ENCODE peak calls at places on chromosomes 4 and X, in six cellular contexts. One of them, this sample, is unnamed.

GRCh38 chr4:72295966-72296557 is 264.3 kb downstream of the NPFFR2 start:
- DNase-seq in T-helper 9 cell: no peak
- DNase-seq in lower leg skin: no peak
- DNase-seq in germinal center: peak; percentile 3
- DNase-seq in activated naive CD8-positive, alpha-beta T cell treated with anti-CD3 and anti-CD28 coated beads, Interleukin-2, amount 50 U/mL, for 24 hours: no peak
- DNase-seq in stimulated activated naive CD8-positive, alpha-beta T cell treated with anti-CD3 and anti-CD28 coated beads, Interleukin-15, Interleukin-2, amounts not matched to agents 100 U/mL and 50 U/mL, for 24 hours: no peak
- DNase-seq in this sample: no peak

GRCh38 chr4:39706829-39707511 is 9.0 kb downstream of the UBE2K start:
- DNase-seq in T-helper 9 cell: no peak
- DNase-seq in lower leg skin: no peak
- DNase-seq in germinal center: no peak
- DNase-seq in activated naive CD8-positive, alpha-beta T cell treated with anti-CD3 and anti-CD28 coated beads, Interleukin-2, amount 50 U/mL, for 24 hours: no peak
- DNase-seq in stimulated activated naive CD8-positive, alpha-beta T cell treated with anti-CD3 and anti-CD28 coated beads, Interleukin-15, Interleukin-2, amounts not matched to agents 100 U/mL and 50 U/mL, for 24 hours: no peak
- DNase-seq in this sample: peak; percentile 21

GRCh38 chrX:15601932-15602331 is 1.2 kb upstream of the ACE2 start:
- DNase-seq in T-helper 9 cell: no peak
- DNase-seq in lower leg skin: no peak
- DNase-seq in germinal center: no peak
- DNase-seq in activated naive CD8-positive, alpha-beta T cell treated with anti-CD3 and anti-CD28 coated beads, Interleukin-2, amount 50 U/mL, for 24 hours: no peak
- DNase-seq in stimulated activated naive CD8-positive, alpha-beta T cell treated with anti-CD3 and anti-CD28 coated beads, Interleukin-15, Interleukin-2, amounts not matched to agents 100 U/mL and 50 U/mL, for 24 hours: no peak
- DNase-seq in this sample: no peak

GRCh38 chr4:151418385-151418784 is 9.4 kb downstream of the FHIP1A start:
- DNase-seq in T-helper 9 cell: no peak
- DNase-seq in lower leg skin: no peak
- DNase-seq in germinal center: no peak
- DNase-seq in activated naive CD8-positive, alpha-beta T cell treated with anti-CD3 and anti-CD28 coated beads, Interleukin-2, amount 50 U/mL, for 24 hours: no peak
- DNase-seq in stimulated activated naive CD8-positive, alpha-beta T cell treated with anti-CD3 and anti-CD28 coated beads, Interleukin-15, Interleukin-2, amounts not matched to agents 100 U/mL and 50 U/mL, for 24 hours: no peak
- DNase-seq in this sample: no peak

GRCh38 chrX:124963717-124964116 is 356.0 kb upstream of the TEX13C start:
- DNase-seq in T-helper 9 cell: no peak
- DNase-seq in lower leg skin: no peak
- DNase-seq in germinal center: no peak
- DNase-seq in activated naive CD8-positive, alpha-beta T cell treated with anti-CD3 and anti-CD28 coated beads, Interleukin-2, amount 50 U/mL, for 24 hours: no peak
- DNase-seq in stimulated activated naive CD8-positive, alpha-beta T cell treated with anti-CD3 and anti-CD28 coated beads, Interleukin-15, Interleukin-2, amounts not matched to agents 100 U/mL and 50 U/mL, for 24 hours: no peak
- DNase-seq in this sample: no peak

GRCh38 chr4:74426101-74426500 is 18.8 kb upstream of the AREG start:
- DNase-seq in T-helper 9 cell: no peak
- DNase-seq in lower leg skin: no peak
- DNase-seq in germinal center: no peak
- DNase-seq in activated naive CD8-positive, alpha-beta T cell treated with anti-CD3 and anti-CD28 coated beads, Interleukin-2, amount 50 U/mL, for 24 hours: no peak
- DNase-seq in stimulated activated naive CD8-positive, alpha-beta T cell treated with anti-CD3 and anti-CD28 coated beads, Interleukin-15, Interleukin-2, amounts not matched to agents 100 U/mL and 50 U/mL, for 24 hours: no peak
- DNase-seq in this sample: no peak

GRCh38 chr4:137685357-137685756 is 153.1 kb upstream of the PCDH18 start:
- DNase-seq in T-helper 9 cell: no peak
- DNase-seq in lower leg skin: no peak
- DNase-seq in germinal center: no peak
- DNase-seq in activated naive CD8-positive, alpha-beta T cell treated with anti-CD3 and anti-CD28 coated beads, Interleukin-2, amount 50 U/mL, for 24 hours: no peak
- DNase-seq in stimulated activated naive CD8-positive, alpha-beta T cell treated with anti-CD3 and anti-CD28 coated beads, Interleukin-15, Interleukin-2, amounts not matched to agents 100 U/mL and 50 U/mL, for 24 hours: no peak
- DNase-seq in this sample: no peak

GRCh38 chrX:131734621-131735020 is 190.7 kb downstream of the OR13H1 start:
- DNase-seq in T-helper 9 cell: peak; percentile 61
- DNase-seq in lower leg skin: no peak
- DNase-seq in germinal center: no peak
- DNase-seq in activated naive CD8-positive, alpha-beta T cell treated with anti-CD3 and anti-CD28 coated beads, Interleukin-2, amount 50 U/mL, for 24 hours: no peak
- DNase-seq in stimulated activated naive CD8-positive, alpha-beta T cell treated with anti-CD3 and anti-CD28 coated beads, Interleukin-15, Interleukin-2, amounts not matched to agents 100 U/mL and 50 U/mL, for 24 hours: no peak
- DNase-seq in this sample: no peak

GRCh38 chrX:41475611-41476241 is 28.6 kb downstream of the NYX start:
- DNase-seq in T-helper 9 cell: no peak
- DNase-seq in lower leg skin: no peak
- DNase-seq in germinal center: no peak
- DNase-seq in activated naive CD8-positive, alpha-beta T cell treated with anti-CD3 and anti-CD28 coated beads, Interleukin-2, amount 50 U/mL, for 24 hours: no peak
- DNase-seq in stimulated activated naive CD8-positive, alpha-beta T cell treated with anti-CD3 and anti-CD28 coated beads, Interleukin-15, Interleukin-2, amounts not matched to agents 100 U/mL and 50 U/mL, for 24 hours: no peak
- DNase-seq in this sample: no peak

GRCh38 chrX:3268804-3269203 is 77.6 kb downstream of the MXRA5 start:
- DNase-seq in T-helper 9 cell: no peak
- DNase-seq in lower leg skin: no peak
- DNase-seq in germinal center: no peak
- DNase-seq in activated naive CD8-positive, alpha-beta T cell treated with anti-CD3 and anti-CD28 coated beads, Interleukin-2, amount 50 U/mL, for 24 hours: no peak
- DNase-seq in stimulated activated naive CD8-positive, alpha-beta T cell treated with anti-CD3 and anti-CD28 coated beads, Interleukin-15, Interleukin-2, amounts not matched to agents 100 U/mL and 50 U/mL, for 24 hours: no peak
- DNase-seq in this sample: no peak

GRCh38 chr4:127782025-127782274 is 172 bp upstream of the HSPA4L start:
- DNase-seq in T-helper 9 cell: no peak
- DNase-seq in lower leg skin: peak; percentile 60
- DNase-seq in germinal center: peak; percentile 80
- DNase-seq in activated naive CD8-positive, alpha-beta T cell treated with anti-CD3 and anti-CD28 coated beads, Interleukin-2, amount 50 U/mL, for 24 hours: peak; percentile 66
- DNase-seq in stimulated activated naive CD8-positive, alpha-beta T cell treated with anti-CD3 and anti-CD28 coated beads, Interleukin-15, Interleukin-2, amounts not matched to agents 100 U/mL and 50 U/mL, for 24 hours: peak; percentile 69
- DNase-seq in this sample: peak; percentile 81

GRCh38 chr4:151231915-151232595 is 44.9 kb upstream of the PRSS48 start:
- DNase-seq in T-helper 9 cell: no peak
- DNase-seq in lower leg skin: no peak
- DNase-seq in germinal center: no peak
- DNase-seq in activated naive CD8-positive, alpha-beta T cell treated with anti-CD3 and anti-CD28 coated beads, Interleukin-2, amount 50 U/mL, for 24 hours: no peak
- DNase-seq in stimulated activated naive CD8-positive, alpha-beta T cell treated with anti-CD3 and anti-CD28 coated beads, Interleukin-15, Interleukin-2, amounts not matched to agents 100 U/mL and 50 U/mL, for 24 hours: no peak
- DNase-seq in this sample: no peak

GRCh38 chrX:7108995-7109634 is 38.4 kb upstream of the STS start:
- DNase-seq in T-helper 9 cell: no peak
- DNase-seq in lower leg skin: no peak
- DNase-seq in germinal center: no peak
- DNase-seq in activated naive CD8-positive, alpha-beta T cell treated with anti-CD3 and anti-CD28 coated beads, Interleukin-2, amount 50 U/mL, for 24 hours: no peak
- DNase-seq in stimulated activated naive CD8-positive, alpha-beta T cell treated with anti-CD3 and anti-CD28 coated beads, Interleukin-15, Interleukin-2, amounts not matched to agents 100 U/mL and 50 U/mL, for 24 hours: no peak
- DNase-seq in this sample: no peak

GRCh38 chrX:39894626-39895025 is 203.1 kb downstream of the BCOR start:
- DNase-seq in T-helper 9 cell: no peak
- DNase-seq in lower leg skin: no peak
- DNase-seq in germinal center: no peak
- DNase-seq in activated naive CD8-positive, alpha-beta T cell treated with anti-CD3 and anti-CD28 coated beads, Interleukin-2, amount 50 U/mL, for 24 hours: no peak
- DNase-seq in stimulated activated naive CD8-positive, alpha-beta T cell treated with anti-CD3 and anti-CD28 coated beads, Interleukin-15, Interleukin-2, amounts not matched to agents 100 U/mL and 50 U/mL, for 24 hours: no peak
- DNase-seq in this sample: no peak

GRCh38 chrX:21479695-21480280 is 105.6 kb downstream of the CNKSR2 start:
- DNase-seq in T-helper 9 cell: no peak
- DNase-seq in lower leg skin: no peak
- DNase-seq in germinal center: peak; percentile 11
- DNase-seq in activated naive CD8-positive, alpha-beta T cell treated with anti-CD3 and anti-CD28 coated beads, Interleukin-2, amount 50 U/mL, for 24 hours: no peak
- DNase-seq in stimulated activated naive CD8-positive, alpha-beta T cell treated with anti-CD3 and anti-CD28 coated beads, Interleukin-15, Interleukin-2, amounts not matched to agents 100 U/mL and 50 U/mL, for 24 hours: no peak
- DNase-seq in this sample: no peak

GRCh38 chr4:120857312-120857711 is 65.2 kb downstream of the PRDM5 start:
- DNase-seq in T-helper 9 cell: no peak
- DNase-seq in lower leg skin: no peak
- DNase-seq in germinal center: no peak
- DNase-seq in activated naive CD8-positive, alpha-beta T cell treated with anti-CD3 and anti-CD28 coated beads, Interleukin-2, amount 50 U/mL, for 24 hours: no peak
- DNase-seq in stimulated activated naive CD8-positive, alpha-beta T cell treated with anti-CD3 and anti-CD28 coated beads, Interleukin-15, Interleukin-2, amounts not matched to agents 100 U/mL and 50 U/mL, for 24 hours: no peak
- DNase-seq in this sample: no peak

GRCh38 chr4:132530846-132531245 is 618.2 kb upstream of the PCDH10 start:
- DNase-seq in T-helper 9 cell: no peak
- DNase-seq in lower leg skin: no peak
- DNase-seq in germinal center: no peak
- DNase-seq in activated naive CD8-positive, alpha-beta T cell treated with anti-CD3 and anti-CD28 coated beads, Interleukin-2, amount 50 U/mL, for 24 hours: no peak
- DNase-seq in stimulated activated naive CD8-positive, alpha-beta T cell treated with anti-CD3 and anti-CD28 coated beads, Interleukin-15, Interleukin-2, amounts not matched to agents 100 U/mL and 50 U/mL, for 24 hours: no peak
- DNase-seq in this sample: no peak

GRCh38 chrX:65637335-65637734 is 30.1 kb upstream of the MSN start:
- DNase-seq in T-helper 9 cell: no peak
- DNase-seq in lower leg skin: no peak
- DNase-seq in germinal center: no peak
- DNase-seq in activated naive CD8-positive, alpha-beta T cell treated with anti-CD3 and anti-CD28 coated beads, Interleukin-2, amount 50 U/mL, for 24 hours: no peak
- DNase-seq in stimulated activated naive CD8-positive, alpha-beta T cell treated with anti-CD3 and anti-CD28 coated beads, Interleukin-15, Interleukin-2, amounts not matched to agents 100 U/mL and 50 U/mL, for 24 hours: no peak
- DNase-seq in this sample: no peak

GRCh38 chrX:19628006-19628575 is 112.8 kb upstream of the MAP3K15 start:
- DNase-seq in T-helper 9 cell: no peak
- DNase-seq in lower leg skin: no peak
- DNase-seq in germinal center: no peak
- DNase-seq in activated naive CD8-positive, alpha-beta T cell treated with anti-CD3 and anti-CD28 coated beads, Interleukin-2, amount 50 U/mL, for 24 hours: no peak
- DNase-seq in stimulated activated naive CD8-positive, alpha-beta T cell treated with anti-CD3 and anti-CD28 coated beads, Interleukin-15, Interleukin-2, amounts not matched to agents 100 U/mL and 50 U/mL, for 24 hours: no peak
- DNase-seq in this sample: no peak

GRCh38 chrX:35670894-35671293 is 127.2 kb upstream of the MAGEB16 start:
- DNase-seq in T-helper 9 cell: no peak
- DNase-seq in lower leg skin: no peak
- DNase-seq in germinal center: no peak
- DNase-seq in activated naive CD8-positive, alpha-beta T cell treated with anti-CD3 and anti-CD28 coated beads, Interleukin-2, amount 50 U/mL, for 24 hours: no peak
- DNase-seq in stimulated activated naive CD8-positive, alpha-beta T cell treated with anti-CD3 and anti-CD28 coated beads, Interleukin-15, Interleukin-2, amounts not matched to agents 100 U/mL and 50 U/mL, for 24 hours: no peak
- DNase-seq in this sample: no peak

GRCh38 chrX:54411732-54412131 is 28.5 kb upstream of the TSR2 start:
- DNase-seq in T-helper 9 cell: no peak
- DNase-seq in lower leg skin: no peak
- DNase-seq in germinal center: no peak
- DNase-seq in activated naive CD8-positive, alpha-beta T cell treated with anti-CD3 and anti-CD28 coated beads, Interleukin-2, amount 50 U/mL, for 24 hours: no peak
- DNase-seq in stimulated activated naive CD8-positive, alpha-beta T cell treated with anti-CD3 and anti-CD28 coated beads, Interleukin-15, Interleukin-2, amounts not matched to agents 100 U/mL and 50 U/mL, for 24 hours: no peak
- DNase-seq in this sample: no peak

GRCh38 chrX:9650091-9650490 is 115.6 kb downstream of the GPR143 start:
- DNase-seq in T-helper 9 cell: no peak
- DNase-seq in lower leg skin: no peak
- DNase-seq in germinal center: no peak
- DNase-seq in activated naive CD8-positive, alpha-beta T cell treated with anti-CD3 and anti-CD28 coated beads, Interleukin-2, amount 50 U/mL, for 24 hours: no peak
- DNase-seq in stimulated activated naive CD8-positive, alpha-beta T cell treated with anti-CD3 and anti-CD28 coated beads, Interleukin-15, Interleukin-2, amounts not matched to agents 100 U/mL and 50 U/mL, for 24 hours: no peak
- DNase-seq in this sample: no peak

GRCh38 chrX:48468693-48469691 is 1.1 kb downstream of the SLC38A5 start:
- DNase-seq in T-helper 9 cell: no peak
- DNase-seq in lower leg skin: no peak
- DNase-seq in germinal center: no peak
- DNase-seq in activated naive CD8-positive, alpha-beta T cell treated with anti-CD3 and anti-CD28 coated beads, Interleukin-2, amount 50 U/mL, for 24 hours: peak; percentile 59
- DNase-seq in stimulated activated naive CD8-positive, alpha-beta T cell treated with anti-CD3 and anti-CD28 coated beads, Interleukin-15, Interleukin-2, amounts not matched to agents 100 U/mL and 50 U/mL, for 24 hours: peak; percentile 66
- DNase-seq in this sample: peak; percentile 66

GRCh38 chr4:70667710-70668535 is 1.6 kb upstream of the JCHAIN start:
- DNase-seq in T-helper 9 cell: no peak
- DNase-seq in lower leg skin: no peak
- DNase-seq in germinal center: no peak
- DNase-seq in activated naive CD8-positive, alpha-beta T cell treated with anti-CD3 and anti-CD28 coated beads, Interleukin-2, amount 50 U/mL, for 24 hours: no peak
- DNase-seq in stimulated activated naive CD8-positive, alpha-beta T cell treated with anti-CD3 and anti-CD28 coated beads, Interleukin-15, Interleukin-2, amounts not matched to agents 100 U/mL and 50 U/mL, for 24 hours: no peak
- DNase-seq in this sample: no peak

GRCh38 chr4:84875636-84876371 is 90.7 kb downstream of the WDFY3 start:
- DNase-seq in T-helper 9 cell: no peak
- DNase-seq in lower leg skin: no peak
- DNase-seq in germinal center: no peak
- DNase-seq in activated naive CD8-positive, alpha-beta T cell treated with anti-CD3 and anti-CD28 coated beads, Interleukin-2, amount 50 U/mL, for 24 hours: no peak
- DNase-seq in stimulated activated naive CD8-positive, alpha-beta T cell treated with anti-CD3 and anti-CD28 coated beads, Interleukin-15, Interleukin-2, amounts not matched to agents 100 U/mL and 50 U/mL, for 24 hours: no peak
- DNase-seq in this sample: no peak

GRCh38 chrX:9670136-9670905 is 95.3 kb downstream of the GPR143 start:
- DNase-seq in T-helper 9 cell: no peak
- DNase-seq in lower leg skin: no peak
- DNase-seq in germinal center: no peak
- DNase-seq in activated naive CD8-positive, alpha-beta T cell treated with anti-CD3 and anti-CD28 coated beads, Interleukin-2, amount 50 U/mL, for 24 hours: no peak
- DNase-seq in stimulated activated naive CD8-positive, alpha-beta T cell treated with anti-CD3 and anti-CD28 coated beads, Interleukin-15, Interleukin-2, amounts not matched to agents 100 U/mL and 50 U/mL, for 24 hours: no peak
- DNase-seq in this sample: no peak

GRCh38 chr4:140049024-140049923 is 104.7 kb downstream of the MAML3 start:
- DNase-seq in T-helper 9 cell: peak; percentile 3
- DNase-seq in lower leg skin: no peak
- DNase-seq in germinal center: peak; percentile 65
- DNase-seq in activated naive CD8-positive, alpha-beta T cell treated with anti-CD3 and anti-CD28 coated beads, Interleukin-2, amount 50 U/mL, for 24 hours: peak; percentile 45
- DNase-seq in stimulated activated naive CD8-positive, alpha-beta T cell treated with anti-CD3 and anti-CD28 coated beads, Interleukin-15, Interleukin-2, amounts not matched to agents 100 U/mL and 50 U/mL, for 24 hours: peak; percentile 38
- DNase-seq in this sample: peak; percentile 52

GRCh38 chr4:21819086-21819485 is 129.5 kb downstream of the KCNIP4 start:
- DNase-seq in T-helper 9 cell: no peak
- DNase-seq in lower leg skin: peak; percentile 21
- DNase-seq in germinal center: no peak
- DNase-seq in activated naive CD8-positive, alpha-beta T cell treated with anti-CD3 and anti-CD28 coated beads, Interleukin-2, amount 50 U/mL, for 24 hours: no peak
- DNase-seq in stimulated activated naive CD8-positive, alpha-beta T cell treated with anti-CD3 and anti-CD28 coated beads, Interleukin-15, Interleukin-2, amounts not matched to agents 100 U/mL and 50 U/mL, for 24 hours: no peak
- DNase-seq in this sample: no peak

GRCh38 chrX:29851971-29852605 is 363.3 kb upstream of the MAGEB2 start:
- DNase-seq in T-helper 9 cell: no peak
- DNase-seq in lower leg skin: no peak
- DNase-seq in germinal center: no peak
- DNase-seq in activated naive CD8-positive, alpha-beta T cell treated with anti-CD3 and anti-CD28 coated beads, Interleukin-2, amount 50 U/mL, for 24 hours: no peak
- DNase-seq in stimulated activated naive CD8-positive, alpha-beta T cell treated with anti-CD3 and anti-CD28 coated beads, Interleukin-15, Interleukin-2, amounts not matched to agents 100 U/mL and 50 U/mL, for 24 hours: no peak
- DNase-seq in this sample: no peak